ENCODE peak calls at places on chromosomes 2 and 18, in four cellular contexts. Y, T, X and I are unnamed samples.

GRCh38 chr2:120140866-120141265 is 82.3 kb downstream of the TMEM185B start:
- DNase-seq in Y (no peak), T (no peak), X (no peak), I (no peak)

GRCh38 chr18:57803119-57803969 is at the start of gene ATP8B1:
- DNase-seq in Y (peak), T (no peak), X (no peak), I (peak)

GRCh38 chr18:3083776-3084175 is 70.8 kb upstream of the LPIN2 start:
- DNase-seq in Y (no peak), T (no peak), X (no peak), I (no peak)

GRCh38 chr2:88574445-88574844 is 52.8 kb downstream of the EIF2AK3 start:
- DNase-seq in Y (no peak), T (no peak), X (no peak), I (no peak)

GRCh38 chr2:69242651-69243051 is 144.4 kb downstream of the GFPT1 start:
- DNase-seq in Y (no peak), T (no peak), X (no peak), I (no peak)

GRCh38 chr2:217866457-217866856 is 136.3 kb downstream of the TNS1 start:
- DNase-seq in Y (no peak), T (no peak), X (no peak), I (no peak)

GRCh38 chr2:224086226-224086911 is 47.3 kb upstream of the SERPINE2 start:
- DNase-seq in Y (no peak), T (peak), X (no peak), I (no peak)

GRCh38 chr2:137411556-137411955 is 552.7 kb upstream of the HNMT start:
- DNase-seq in Y (no peak), T (no peak), X (no peak), I (no peak)

GRCh38 chr2:171319164-171319810 is 114.5 kb downstream of the METTL8 start:
- DNase-seq in Y (no peak), T (no peak), X (no peak), I (no peak)

GRCh38 chr18:12742453-12742852 is 39.6 kb downstream of the PSMG2 start:
- DNase-seq in Y (no peak), T (no peak), X (no peak), I (no peak)

GRCh38 chr2:234304945-234305344 is 191.9 kb downstream of the ARL4C start:
- DNase-seq in Y (peak), T (no peak), X (no peak), I (no peak)

GRCh38 chr2:46364797-46365457 is 67.7 kb downstream of the EPAS1 start:
- DNase-seq in Y (peak), T (peak), X (peak), I (peak)

GRCh38 chr2:133579295-133579694 is 11.0 kb upstream of the NCKAP5 start:
- DNase-seq in Y (no peak), T (no peak), X (no peak), I (no peak)

GRCh38 chr2:71545572-71546274 is 92.4 kb downstream of the DYSF start:
- DNase-seq in Y (peak), T (peak), X (peak), I (peak)

GRCh38 chr2:190922411-190922810 is 41.8 kb downstream of the GLS start:
- DNase-seq in Y (no peak), T (no peak), X (no peak), I (no peak)
- TF ChIP-seq ELF4 in Y (no peak), T (no peak), X (no peak), I (no peak)

GRCh38 chr18:27110319-27110718 is 74.8 kb downstream of the CHST9 start:
- DNase-seq in Y (no peak), T (no peak), X (no peak), I (no peak)
- TF ChIP-seq ELF4 in Y (no peak), T (no peak), X (no peak), I (no peak)

GRCh38 chr2:113869253-113869652 is 20.6 kb upstream of the ACTR3 start:
- DNase-seq in Y (no peak), T (no peak), X (no peak), I (no peak)

GRCh38 chr2:113873867-113874266 is 16.0 kb upstream of the ACTR3 start:
- DNase-seq in Y (no peak), T (no peak), X (no peak), I (no peak)

GRCh38 chr2:113877651-113878594 is 12.0 kb upstream of the ACTR3 start:
- DNase-seq in Y (no peak), T (peak), X (peak), I (no peak)

GRCh38 chr2:113876503-113877387 is 13.1 kb upstream of the ACTR3 start:
- DNase-seq in Y (peak), T (peak), X (peak), I (no peak)

GRCh38 chr2:113872201-113872600 is 17.7 kb upstream of the ACTR3 start:
- DNase-seq in Y (no peak), T (no peak), X (no peak), I (no peak)
- TF ChIP-seq ELF4 in Y (no peak), T (no peak), X (no peak), I (no peak)

GRCh38 chr18:14769381-14769780 is 21.4 kb downstream of the ANKRD30B start:
- DNase-seq in Y (no peak), T (no peak), X (no peak), I (no peak)

GRCh38 chr18:14768241-14768640 is 20.3 kb downstream of the ANKRD30B start:
- DNase-seq in Y (no peak), T (no peak), X (no peak), I (no peak)

DNA sequence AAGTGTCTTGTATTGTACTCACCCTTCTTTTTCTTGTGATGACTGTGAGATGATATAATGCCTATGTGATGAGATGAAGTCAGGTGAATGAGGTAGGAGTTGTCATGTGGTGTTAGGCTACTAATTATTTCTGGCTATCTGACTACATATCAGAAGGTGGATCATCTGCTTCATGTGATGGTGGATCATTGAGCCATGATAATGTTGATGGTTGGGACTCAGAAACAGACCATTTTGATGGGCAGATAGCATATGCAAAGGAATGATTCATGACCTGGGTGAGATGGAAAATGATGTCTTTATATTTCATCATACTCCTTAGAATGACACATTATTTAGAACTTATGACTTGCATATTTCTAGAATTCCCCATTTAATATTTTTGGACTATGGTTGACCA is 19.5 kb downstream of the ANKRD30B start:
- DNase-seq in Y (no peak), T (no peak), X (no peak), I (no peak)
- TF ChIP-seq ELF4 in Y (no peak), T (no peak), X (no peak), I (no peak)

GRCh38 chr2:239202836-239203235 is 198.0 kb downstream of the HDAC4 start:
- DNase-seq in Y (no peak), T (no peak), X (no peak), I (no peak)

GRCh38 chr2:239201531-239201876 is 199.3 kb downstream of the HDAC4 start:
- DNase-seq in Y (no peak), T (no peak), X (no peak), I (no peak)

GRCh38 chr2:239200646-239201530 is 199.9 kb downstream of the HDAC4 start:
- DNase-seq in Y (no peak), T (no peak), X (no peak), I (no peak)

GRCh38 chr2:239202343-239202742 is 198.5 kb downstream of the HDAC4 start:
- DNase-seq in Y (no peak), T (no peak), X (no peak), I (no peak)

GRCh38 chr2:239201884-239202283 is 198.9 kb downstream of the HDAC4 start:
- DNase-seq in Y (no peak), T (no peak), X (no peak), I (no peak)
- TF ChIP-seq ELF4 in Y (no peak), T (no peak), X (no peak), I (no peak)

GRCh38 chr2:165155152-165155551 is 48.7 kb downstream of the SCN3A start:
- DNase-seq in Y (no peak), T (no peak), X (no peak), I (no peak)
- TF ChIP-seq ELF4 in Y (no peak), T (no peak), X (no peak), I (no peak)

GRCh38 chr2:181334158-181334826 is 122.9 kb upstream of the ITGA4 start:
- DNase-seq in Y (no peak), T (no peak), X (no peak), I (no peak)
- TF ChIP-seq ELF4 in Y (no peak), T (no peak), X (no peak), I (no peak)